ENCODE peak calls at places on chromosomes 16 and 17, in four cellular contexts. C is heart left ventricle, N is esophagus squamous epithelium, J is HAP-1. G is an unnamed sample. For H3K27me3, the result is how much of the 10 kb centered on the place peaks cover.

GRCh38 chr17:74280093-74280513 is 6.1 kb downstream of the DNAI2 start:
- DNase-seq in C (no peak), N (no peak), J (no peak), G (no peak)

GRCh38 chr17:13792314-13792713 is 190.6 kb upstream of the HS3ST3A1 start:
- DNase-seq in C (peak), N (no peak), J (no peak), G (no peak)

GRCh38 chr16:4409081-4409932 is 7.1 kb downstream of the CORO7 start:
- DNase-seq in C (no peak), N (no peak), J (no peak), G (no peak)

GRCh38 chr17:75647921-75648320 is 14.7 kb downstream of the SMIM5 start:
- DNase-seq in C (no peak), N (no peak), J (no peak), G (peak)

GRCh38 chr16:49834496-49835009 is 21.4 kb downstream of the ZNF423 start:
- DNase-seq in C (no peak), N (no peak), J (peak), G (peak)

GRCh38 chr16:70767377-70768204 is 33.4 kb downstream of the VAC14 start:
- DNase-seq in C (no peak), N (no peak), J (no peak), G (no peak)

GRCh38 chr17:73693016-73693545 is 48.8 kb upstream of the SDK2 start:
- DNase-seq in C (no peak), N (no peak), J (no peak), G (peak)

GRCh38 chr17:30831257-30831656 is 509 bp upstream of the ATAD5 start:
- DNase-seq in C (no peak), N (no peak), J (peak), G (peak)

GRCh38 chr16:87602821-87603683 is 744 bp downstream of the JPH3 start:
- DNase-seq in C (no peak), N (no peak), J (peak), G (peak)

GRCh38 chr17:75557075-75557851 is 30.3 kb upstream of the MYO15B start:
- DNase-seq in C (no peak), N (no peak), J (no peak), G (peak)

GRCh38 chr17:68328676-68329075 is 37.4 kb downstream of the ARSG start:
- DNase-seq in C (no peak), N (no peak), J (no peak), G (no peak)

GRCh38 chr17:63423251-63423950 is 22.7 kb downstream of the CYB561 start:
- DNase-seq in C (no peak), N (no peak), J (peak), G (peak)

GRCh38 chr17:38922538-38923291 is 2.7 kb upstream of the LASP1NB start:
- DNase-seq in C (peak), N (no peak), J (peak), G (peak)

GRCh38 chr17:34254651-34255380 is at the start of gene CCL2:
- DNase-seq in C (peak), N (no peak), J (peak), G (peak)

GRCh38 chr17:28725166-28725659 is 820 bp downstream of the TLCD1 start:
- DNase-seq in C (no peak), N (no peak), J (no peak), G (no peak)

GRCh38 chr17:30554839-30555751 is 77.9 kb downstream of the GOSR1 start:
- DNase-seq in C (no peak), N (no peak), J (peak), G (peak)

GRCh38 chr17:75011788-75012319 is 616 bp upstream of the MRPL58 start:
- DNase-seq in C (peak), N (no peak), J (no peak), G (no peak)

GRCh38 chr17:54891176-54891821 is 9.4 kb upstream of the TOM1L1 start:
- DNase-seq in C (no peak), N (no peak), J (peak), G (peak)

GRCh38 chr17:2347805-2348685 is 10.7 kb downstream of the SGSM2 start:
- DNase-seq in C (no peak), N (no peak), J (peak), G (peak)

GRCh38 chr17:82734987-82735866 is at the start of gene FN3K:
- DNase-seq in C (peak), N (no peak), J (peak), G (peak)

GRCh38 chr16:75306102-75306762 is 54.8 kb upstream of the BCAR1 start:
- DNase-seq in C (no peak), N (no peak), J (no peak), G (no peak)

GRCh38 chr17:76446449-76447231 is 6.3 kb downstream of the UBE2O start:
- DNase-seq in C (no peak), N (no peak), J (no peak), G (peak)

GRCh38 chr16:78065344-78065743 is 34.1 kb upstream of the WWOX start:
- DNase-seq in C (no peak), N (no peak), J (no peak), G (no peak)

GRCh38 chr16:53433930-53434435 is 288 bp upstream of the RBL2 start:
- DNase-seq in C (peak), N (no peak), J (no peak), G (no peak)

GRCh38 chr16:15757630-15758251 is 99.1 kb downstream of the MYH11 start:
- DNase-seq in C (no peak), N (no peak), J (no peak), G (no peak)

GRCh38 chr17:1590747-1591473 is 28.3 kb upstream of the PITPNA start:
- DNase-seq in C (no peak), N (no peak), J (no peak), G (no peak)

GRCh38 chr17:32275060-32276042 is 9.7 kb downstream of the RHBDL3 start:
- DNase-seq in C (peak), N (no peak), J (peak), G (peak)

GRCh38 chr17:46772013-46772878 is 46.2 kb downstream of the WNT3 start:
- DNase-seq in C (no peak), N (no peak), J (peak), G (peak)

GRCh38 chr17:75521290-75521689 is 4.2 kb upstream of the LLGL2 start:
- DNase-seq in C (no peak), N (no peak), J (no peak), G (no peak)

GRCh38 chr16:84330685-84331050 is 36.0 kb downstream of the WFDC1 start:
- DNase-seq in C (no peak), N (no peak), J (no peak), G (peak)

DNA sequence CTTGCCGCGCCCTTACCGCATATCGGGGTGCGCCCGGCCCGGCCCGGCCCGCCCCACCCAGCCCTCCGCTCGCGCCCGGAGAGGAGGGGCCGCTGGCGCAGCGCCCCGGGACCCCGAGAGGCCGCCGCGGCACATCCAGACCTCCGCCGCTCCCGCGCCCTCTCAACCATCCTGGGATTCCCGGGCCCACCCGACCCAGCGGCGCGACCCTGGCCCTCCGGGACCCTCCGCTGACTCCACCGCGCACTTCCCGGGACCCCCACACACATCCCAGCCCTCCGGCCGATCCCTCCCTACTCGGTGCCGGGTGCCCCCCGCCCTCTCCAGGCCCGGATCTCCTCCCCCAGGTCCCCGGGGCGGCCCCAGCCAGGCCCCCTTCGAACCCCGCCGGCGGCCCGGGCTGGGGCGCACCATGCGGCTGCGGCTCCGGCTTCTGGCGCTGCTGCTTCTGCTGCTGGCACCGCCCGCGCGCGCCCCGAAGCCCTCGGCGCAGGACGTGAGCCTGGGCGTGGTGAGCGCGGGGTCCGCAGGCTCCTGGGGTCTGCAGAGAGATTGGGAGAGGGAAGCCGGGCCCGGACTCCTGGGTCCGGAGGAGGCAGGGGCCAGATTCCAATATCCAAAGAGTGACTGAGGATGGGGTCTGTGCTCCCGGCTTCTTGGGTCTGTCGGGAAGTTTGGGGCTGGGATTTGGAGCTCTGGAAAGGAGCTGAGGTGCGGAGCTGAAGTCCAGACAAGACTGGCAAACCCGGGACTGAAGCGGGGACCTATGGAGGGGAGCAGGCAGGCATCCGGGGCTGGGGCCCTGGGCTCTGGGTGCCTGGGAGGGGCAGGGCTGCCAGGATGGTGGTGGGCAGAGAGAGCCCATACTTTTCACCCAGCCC is at the start of gene MMP25:
- DNase-seq in C (no peak), N (no peak), J (no peak), G (peak)
- H3K27me3 ChIP-seq in C (half or more), N (half or more), J (under half), G (half or more)

GRCh38 chr16:19972111-19972510 is 87.5 kb upstream of the GPRC5B start:
- DNase-seq in C (no peak), N (no peak), J (no peak), G (peak)
- H3K27me3 ChIP-seq in C (under half), N (under half), J (under half), G (under half)

DNA sequence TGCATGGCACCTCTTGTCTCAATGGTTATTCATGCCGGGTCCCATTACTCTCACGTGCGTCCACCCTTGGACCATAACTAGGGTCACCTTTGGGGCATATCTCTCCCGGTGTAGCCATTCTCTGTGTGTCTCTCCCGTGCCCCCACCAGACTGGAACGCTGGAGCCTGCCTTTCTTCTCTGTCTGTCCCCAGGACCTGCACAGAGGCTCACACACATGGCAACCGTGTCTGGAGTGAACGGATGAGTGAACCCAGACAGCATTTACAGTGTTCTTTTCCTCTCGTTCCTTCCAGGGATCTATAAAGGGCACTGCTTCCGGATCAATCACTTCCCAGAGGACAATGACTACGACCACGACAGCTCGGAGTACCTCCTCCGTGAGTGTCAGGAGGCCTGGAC is 26.5 kb upstream of the CACNG1 start:
- DNase-seq in C (no peak), N (no peak), J (no peak), G (no peak)
- H3K27me3 ChIP-seq in C (under half), N (under half), J (under half), G (under half)

GRCh38 chr16:89039756-89040155 is 53.9 kb upstream of the ACSF3 start:
- DNase-seq in C (no peak), N (no peak), J (no peak), G (no peak)

GRCh38 chr16:89041571-89042481 is 51.8 kb upstream of the ACSF3 start:
- DNase-seq in C (no peak), N (no peak), J (no peak), G (no peak)

GRCh38 chr16:89040861-89041570 is 52.6 kb upstream of the ACSF3 start:
- DNase-seq in C (no peak), N (no peak), J (no peak), G (no peak)

GRCh38 chr16:89038811-89039735 is 54.6 kb upstream of the ACSF3 start:
- DNase-seq in C (no peak), N (no peak), J (no peak), G (no peak)

GRCh38 chr16:89040391-89040790 is 53.3 kb upstream of the ACSF3 start:
- DNase-seq in C (no peak), N (no peak), J (no peak), G (no peak)
- H3K27me3 ChIP-seq in C (under half), N (half or more), J (under half), G (under half)

GRCh38 chr16:28064150-28064549 is 636 bp upstream of the GSG1L start:
- DNase-seq in C (no peak), N (no peak), J (no peak), G (no peak)

GRCh38 chr16:28063611-28064061 is at the start of gene GSG1L:
- DNase-seq in C (no peak), N (no peak), J (no peak), G (no peak)

GRCh38 chr16:28062261-28063046 is 1.1 kb downstream of the GSG1L start:
- DNase-seq in C (no peak), N (no peak), J (no peak), G (no peak)

GRCh38 chr16:28061702-28062101 is 1.8 kb downstream of the GSG1L start:
- DNase-seq in C (no peak), N (no peak), J (no peak), G (no peak)

GRCh38 chr16:28063047-28063521 is 430 bp downstream of the GSG1L start:
- DNase-seq in C (no peak), N (no peak), J (no peak), G (peak)
- H3K27me3 ChIP-seq in C (under half), N (half or more), J (half or more), G (half or more)

GRCh38 chr16:30675133-30675532 is 16.9 kb downstream of the FBRS start:
- DNase-seq in C (no peak), N (no peak), J (no peak), G (no peak)
- H3K27me3 ChIP-seq in C (under half), N (under half), J (under half), G (half or more)

GRCh38 chr16:74078877-74079586 is 217.6 kb upstream of the PSMD7 start:
- DNase-seq in C (no peak), N (no peak), J (no peak), G (no peak)

GRCh38 chr16:74083582-74083981 is 213.0 kb upstream of the PSMD7 start:
- DNase-seq in C (no peak), N (no peak), J (no peak), G (no peak)
- H3K27me3 ChIP-seq in C (under half), N (under half), J (under half), G (under half)

GRCh38 chr16:30491744-30492308 is 19.3 kb downstream of the ITGAL start:
- DNase-seq in C (peak), N (no peak), J (no peak), G (no peak)
- H3K27me3 ChIP-seq in C (under half), N (under half), J (under half), G (under half)

GRCh38 chr17:40696651-40697072 is 6.9 kb downstream of the KRT24 start:
- DNase-seq in C (no peak), N (no peak), J (no peak), G (no peak)

GRCh38 chr17:40699359-40699758 is 4.2 kb downstream of the KRT24 start:
- DNase-seq in C (no peak), N (no peak), J (no peak), G (no peak)

GRCh38 chr17:40703652-40704051 is at the start of gene KRT24:
- DNase-seq in C (no peak), N (no peak), J (no peak), G (no peak)

GRCh38 chr17:40702271-40702670 is 1.3 kb downstream of the KRT24 start:
- DNase-seq in C (no peak), N (no peak), J (no peak), G (no peak)

GRCh38 chr17:40699880-40700279 is 3.7 kb downstream of the KRT24 start:
- DNase-seq in C (no peak), N (no peak), J (no peak), G (no peak)
- H3K27me3 ChIP-seq in C (under half), N (under half), J (under half), G (under half)

GRCh38 chr16:67645397-67646121 is 615 bp downstream of the CARMIL2 start:
- DNase-seq in C (no peak), N (no peak), J (no peak), G (no peak)
- H3K27me3 ChIP-seq in C (half or more), N (half or more), J (under half), G (under half)